ENCODE peak calls at places on chromosomes 5 and 9, in nine cellular contexts. H is transverse colon, S is left ventricle myocardium inferior, F is astrocyte, D is ovary, I is mammary epithelial cell, K is cardiac muscle cell, P is thoracic aorta, N is lower lobe of right lung. G is an unnamed sample.

GRCh38 chr9:16901589-16901988 is 31.1 kb upstream of the BNC2 start:
- DNase-seq in H (no peak), S (no peak), F (peak; percentile 25), D (no peak), I (peak; percentile 16), K (no peak), P (no peak), N (no peak), G (no peak)

GRCh38 chr5:59648949-59649921 is 244.3 kb downstream of the PDE4D start:
- DNase-seq in H (peak; percentile 57), S (no peak), F (peak; percentile 90), D (no peak), I (no peak), K (peak; percentile 60), P (no peak), N (no peak), G (no peak)

GRCh38 chr5:121816164-121816563 is 35.5 kb upstream of the FTMT start:
- DNase-seq in H (no peak), S (no peak), F (no peak), D (no peak), I (no peak), K (no peak), P (no peak), N (no peak), G (no peak)

GRCh38 chr5:135874461-135874860 is 21.2 kb downstream of the IL9 start:
- DNase-seq in H (no peak), S (no peak), F (no peak), D (no peak), I (no peak), K (no peak), P (no peak), N (no peak), G (no peak)

GRCh38 chr5:83780681-83781080 is 60.0 kb upstream of the HAPLN1 start:
- DNase-seq in H (no peak), S (no peak), F (no peak), D (no peak), I (no peak), K (no peak), P (no peak), N (no peak), G (no peak)

GRCh38 chr5:68303038-68303738 is 87.6 kb downstream of the PIK3R1 start:
- DNase-seq in H (no peak), S (no peak), F (peak; percentile 75), D (no peak), I (peak; percentile 90), K (peak; percentile 25), P (no peak), N (no peak), G (no peak)

GRCh38 chr5:91010090-91010489 is 373.0 kb downstream of the ARRDC3 start:
- DNase-seq in H (no peak), S (no peak), F (no peak), D (no peak), I (no peak), K (no peak), P (no peak), N (no peak), G (no peak)

GRCh38 chr9:4604678-4605095 is 57.4 kb upstream of the PLPP6 start:
- DNase-seq in H (peak; percentile 73), S (no peak), F (peak; percentile 23), D (peak; percentile 19), I (peak; percentile 57), K (peak; percentile 78), P (peak; percentile 52), N (no peak), G (peak; percentile 71)

GRCh38 chr9:75265525-75265972 is 177.2 kb downstream of the OSTF1 start:
- DNase-seq in H (peak; percentile 54), S (no peak), F (peak; percentile 4), D (peak; percentile 26), I (peak; percentile 27), K (peak; percentile 69), P (no peak), N (no peak), G (peak; percentile 34)

GRCh38 chr5:178201927-178202235 is 2.5 kb upstream of the HNRNPAB start:
- DNase-seq in H (no peak), S (no peak), F (no peak), D (no peak), I (no peak), K (no peak), P (no peak), N (no peak), G (no peak)

GRCh38 chr5:169146158-169146557 is 154.8 kb downstream of the SLIT3 start:
- DNase-seq in H (no peak), S (no peak), F (no peak), D (no peak), I (no peak), K (no peak), P (no peak), N (no peak), G (no peak)

GRCh38 chr5:80125022-80125961 is 90.1 kb downstream of the THBS4 start:
- DNase-seq in H (no peak), S (no peak), F (no peak), D (no peak), I (no peak), K (no peak), P (no peak), N (no peak), G (no peak)

GRCh38 chr5:156892223-156892622 is 42.1 kb downstream of the PPP1R2B start:
- DNase-seq in H (no peak), S (no peak), F (no peak), D (no peak), I (no peak), K (no peak), P (no peak), N (no peak), G (no peak)

GRCh38 chr9:17075146-17075757 is 59.6 kb upstream of the CNTLN start:
- DNase-seq in H (no peak), S (no peak), F (no peak), D (no peak), I (no peak), K (no peak), P (no peak), N (no peak), G (no peak)

GRCh38 chr5:176529824-176530195 is 7.4 kb downstream of the RNF44 start:
- DNase-seq in H (no peak), S (no peak), F (no peak), D (no peak), I (no peak), K (no peak), P (no peak), N (peak; percentile 47), G (peak; percentile 76)

GRCh38 chr5:54603372-54603771 is 85.8 kb downstream of the SNX18 start:
- DNase-seq in H (no peak), S (no peak), F (no peak), D (no peak), I (no peak), K (no peak), P (no peak), N (no peak), G (no peak)

GRCh38 chr5:160278356-160278755 is 34.0 kb downstream of the CCNJL start:
- DNase-seq in H (no peak), S (no peak), F (no peak), D (no peak), I (no peak), K (no peak), P (no peak), N (no peak), G (no peak)

GRCh38 chr9:96327694-96328352 is 25.8 kb upstream of the HSD17B3 start:
- DNase-seq in H (peak; percentile 27), S (no peak), F (peak; percentile 16), D (peak; percentile 34), I (peak; percentile 38), K (peak; percentile 61), P (peak; percentile 7), N (no peak), G (peak; percentile 49)

GRCh38 chr5:37005252-37005651 is 128.7 kb downstream of the NIPBL start:
- DNase-seq in H (no peak), S (no peak), F (peak; percentile 77), D (no peak), I (peak; percentile 36), K (no peak), P (no peak), N (no peak), G (no peak)

GRCh38 chr5:93590511-93590910 is 7.5 kb downstream of the NR2F1 start:
- DNase-seq in H (no peak), S (no peak), F (no peak), D (no peak), I (no peak), K (no peak), P (no peak), N (no peak), G (no peak)
- H3K4me3 ChIP-seq in H (no peak overlapping the region), S (no peak overlapping the region), F (peak overlapping the region; percentile 93), D (no peak overlapping the region), I (no peak overlapping the region), K (no peak overlapping the region), P (no peak overlapping the region), N (peak overlapping the region; percentile 27), G (no peak overlapping the region)

GRCh38 chr5:62597314-62597713 is 18.7 kb downstream of the LRRC70 start:
- DNase-seq in H (no peak), S (no peak), F (no peak), D (no peak), I (no peak), K (no peak), P (no peak), N (no peak), G (no peak)
- H3K4me3 ChIP-seq in H (no peak overlapping the region), S (no peak overlapping the region), F (no peak overlapping the region), D (no peak overlapping the region), I (no peak overlapping the region), K (no peak overlapping the region), P (no peak overlapping the region), N (no peak overlapping the region), G (no peak overlapping the region)

GRCh38 chr9:35938474-35939145 is 19.3 kb downstream of the OR2S2 start:
- DNase-seq in H (no peak), S (no peak), F (no peak), D (no peak), I (no peak), K (no peak), P (no peak), N (no peak), G (no peak)

GRCh38 chr9:35937227-35937626 is 20.7 kb downstream of the OR2S2 start:
- DNase-seq in H (no peak), S (no peak), F (peak; percentile 60), D (no peak), I (no peak), K (no peak), P (no peak), N (no peak), G (no peak)

GRCh38 chr9:35935261-35935660 is 22.7 kb downstream of the OR2S2 start:
- DNase-seq in H (no peak), S (no peak), F (peak; percentile 75), D (no peak), I (no peak), K (no peak), P (no peak), N (no peak), G (no peak)

GRCh38 chr9:35933525-35934067 is 24.3 kb downstream of the SPAAR start:
- DNase-seq in H (no peak), S (no peak), F (no peak), D (no peak), I (no peak), K (no peak), P (no peak), N (no peak), G (no peak)

GRCh38 chr9:35935755-35936509 is 22.0 kb downstream of the OR2S2 start:
- DNase-seq in H (no peak), S (no peak), F (peak; percentile 91), D (no peak), I (no peak), K (no peak), P (no peak), N (no peak), G (no peak)
- H3K4me3 ChIP-seq in H (no peak overlapping the region), S (no peak overlapping the region), F (no peak overlapping the region), D (no peak overlapping the region), I (no peak overlapping the region), K (no peak overlapping the region), P (peak overlapping the region; percentile 24), N (no peak overlapping the region), G (no peak overlapping the region)

GRCh38 chr9:131732061-131732526 is 7.8 kb downstream of the RAPGEF1 start:
- DNase-seq in H (peak; percentile 57), S (no peak), F (peak; percentile 64), D (no peak), I (peak; percentile 71), K (no peak), P (no peak), N (peak; percentile 46), G (no peak)
- H3K4me3 ChIP-seq in H (no peak overlapping the region), S (no peak overlapping the region), F (no peak overlapping the region), D (no peak overlapping the region), I (no peak overlapping the region), K (no peak overlapping the region), P (no peak overlapping the region), N (no peak overlapping the region), G (peak overlapping the region; percentile 53)

G was measured in CD4-positive, alpha-beta memory T cell.